ENCODE peak calls at places on chromosomes 7 and 10, in six cellular contexts. D, U, W, K, Y and C are unnamed samples. For H3K4me1, the result is how much of the 10 kb centered on the place peaks cover.

GRCh38 chr7:132480534-132480933 is 95.7 kb downstream of the PLXNA4 start:
- DNase-seq in W (no peak), Y (no peak), D (no peak), U (no peak), K (no peak), C (no peak)

GRCh38 chr7:95205821-95206220 is 118.5 kb downstream of the PON1 start:
- DNase-seq in D (no peak), U (no peak), Y (no peak), K (no peak), W (no peak), C (no peak)

GRCh38 chr7:44534501-44534900 is 6.6 kb downstream of the NPC1L1 start:
- DNase-seq in K (no peak), D (peak), U (peak), W (peak), Y (peak), C (no peak)

GRCh38 chr7:134547738-134548054 is 1.2 kb upstream of the AKR1B15 start:
- DNase-seq in D (no peak), Y (no peak), K (no peak), U (peak), W (peak), C (peak)

GRCh38 chr7:157529768-157530560 is 193.2 kb downstream of the DNAJB6 start:
- DNase-seq in D (peak), K (no peak), Y (peak), W (no peak), U (no peak), C (no peak)

GRCh38 chr10:80187465-80188409 is 17.6 kb downstream of the ANXA11 start:
- DNase-seq in U (peak), W (no peak), Y (no peak), D (no peak), K (peak), C (peak)

GRCh38 chr10:132241496-132241895 is 54.7 kb downstream of the DPYSL4 start:
- DNase-seq in D (no peak), Y (no peak), W (no peak), U (no peak), K (no peak), C (no peak)

GRCh38 chr10:6300106-6300783 is 97.5 kb downstream of the PFKFB3 start:
- DNase-seq in W (no peak), U (peak), K (no peak), D (no peak), Y (no peak), C (no peak)

GRCh38 chr7:882336-883028 is 6.1 kb downstream of the GET4 start:
- DNase-seq in K (no peak), D (no peak), W (no peak), U (no peak), Y (no peak), C (no peak)

GRCh38 chr7:73503229-73503628 is 18.9 kb downstream of the BAZ1B start:
- DNase-seq in Y (no peak), U (no peak), W (no peak), K (no peak), D (no peak), C (no peak)

GRCh38 chr7:118918556-118918955 is 694.1 kb downstream of the ANKRD7 start:
- DNase-seq in W (peak), Y (no peak), D (no peak), U (no peak), K (no peak), C (no peak)

GRCh38 chr10:116472874-116473273 is 45.2 kb downstream of the PNLIPRP3 start:
- DNase-seq in D (no peak), U (no peak), Y (no peak), W (no peak), K (no peak), C (no peak)

GRCh38 chr7:100626530-100627237 is 14.3 kb downstream of the MOSPD3 start:
- DNase-seq in Y (peak), U (peak), D (peak), K (no peak), W (peak), C (peak)

GRCh38 chr10:87842220-87842641 is 21.1 kb downstream of the KLLN start:
- DNase-seq in Y (no peak), K (no peak), W (peak), D (no peak), U (peak), C (peak)

GRCh38 chr10:112908507-112908906 is 41.5 kb upstream of the TCF7L2 start:
- DNase-seq in K (no peak), W (no peak), Y (no peak), D (no peak), U (no peak), C (no peak)

GRCh38 chr10:1638889-1639418 is 98.4 kb downstream of the ADARB2 start:
- DNase-seq in W (no peak), Y (peak), U (no peak), D (peak), K (no peak), C (no peak)

GRCh38 chr7:2633538-2634264 is 1.9 kb downstream of the TTYH3 start:
- DNase-seq in Y (no peak), D (peak), W (peak), K (no peak), U (no peak), C (no peak)

GRCh38 chr7:127981965-127982364 is 49.3 kb downstream of the LRRC4 start:
- DNase-seq in U (no peak), Y (no peak), K (no peak), W (no peak), D (no peak), C (no peak)

GRCh38 chr7:43248961-43249807 is 136.7 kb downstream of the HECW1 start:
- DNase-seq in K (no peak), D (no peak), Y (no peak), U (peak), W (peak), C (peak)

GRCh38 chr7:140525741-140526140 is 46.4 kb upstream of the MKRN1 start:
- DNase-seq in U (peak), W (no peak), D (peak), Y (no peak), K (no peak), C (peak)

GRCh38 chr10:108003061-108003460 is 838.6 kb upstream of the SORCS1 start:
- DNase-seq in W (no peak), U (no peak), D (no peak), Y (no peak), K (no peak), C (no peak)

GRCh38 chr10:21744223-21744622 is 210.2 kb downstream of the MLLT10 start:
- DNase-seq in Y (no peak), K (no peak), W (no peak), U (no peak), D (no peak), C (no peak)

GRCh38 chr10:59006511-59007306 is 169.7 kb upstream of the PHYHIPL start:
- DNase-seq in D (no peak), U (no peak), Y (no peak), K (no peak), W (no peak), C (peak)

GRCh38 chr7:117819558-117819957 is 53.7 kb downstream of the CTTNBP2 start:
- DNase-seq in Y (no peak), D (no peak), K (no peak), U (no peak), W (no peak), C (no peak)

GRCh38 chr7:86469680-86470295 is 173.9 kb upstream of the GRM3 start:
- DNase-seq in D (peak), U (peak), Y (peak), K (no peak), W (peak), C (peak)

GRCh38 chr7:2205036-2205780 is 27.5 kb downstream of the MAD1L1 start:
- DNase-seq in D (no peak), W (no peak), Y (no peak), U (no peak), K (no peak), C (no peak)

GRCh38 chr10:117175901-117176534 is 21.3 kb upstream of the KCNK18 start:
- DNase-seq in U (peak), K (no peak), W (peak), D (peak), Y (peak), C (peak)

GRCh38 chr10:71547841-71548493 is 151.2 kb downstream of the CDH23 start:
- DNase-seq in K (no peak), U (no peak), D (no peak), Y (no peak), W (no peak), C (no peak)

GRCh38 chr7:7751243-7752092 is 33.1 kb upstream of the RPA3 start:
- DNase-seq in K (no peak), D (no peak), U (peak), W (peak), Y (no peak), C (no peak)

GRCh38 chr7:7103343-7104313 is 78.7 kb upstream of the C1GALT1 start:
- DNase-seq in Y (no peak), U (no peak), K (no peak), W (peak), D (no peak), C (no peak)

GRCh38 chr7:99047526-99048077 is 96.3 kb downstream of the SMURF1 start:
- DNase-seq in Y (no peak), D (no peak), W (no peak), U (no peak), K (no peak), C (no peak)

GRCh38 chr10:23412223-23412622 is 26.7 kb upstream of the OTUD1 start:
- DNase-seq in Y (no peak), K (no peak), U (no peak), D (no peak), W (no peak), C (no peak)

GRCh38 chr10:10545771-10546170 is 471.9 kb upstream of the CELF2 start:
- DNase-seq in D (no peak), K (no peak), W (no peak), Y (no peak), U (no peak), C (no peak)

GRCh38 chr10:72736176-72736795 is 44.3 kb downstream of the MCU start:
- DNase-seq in U (no peak), D (no peak), K (no peak), W (peak), Y (no peak), C (no peak)

GRCh38 chr10:121033371-121033770 is 182.2 kb downstream of the WDR11 start:
- DNase-seq in Y (no peak), K (no peak), U (no peak), W (no peak), D (no peak), C (no peak)

GRCh38 chr10:121032460-121032859 is 181.3 kb downstream of the WDR11 start:
- DNase-seq in Y (no peak), D (no peak), U (no peak), K (no peak), W (no peak), C (no peak)

GRCh38 chr10:121024905-121025584 is 173.9 kb downstream of the WDR11 start:
- DNase-seq in D (peak), K (no peak), W (no peak), Y (no peak), U (no peak), C (no peak)

GRCh38 chr10:121025731-121026130 is 174.6 kb downstream of the WDR11 start:
- DNase-seq in W (no peak), K (no peak), U (no peak), Y (no peak), D (no peak), C (no peak)

DNA sequence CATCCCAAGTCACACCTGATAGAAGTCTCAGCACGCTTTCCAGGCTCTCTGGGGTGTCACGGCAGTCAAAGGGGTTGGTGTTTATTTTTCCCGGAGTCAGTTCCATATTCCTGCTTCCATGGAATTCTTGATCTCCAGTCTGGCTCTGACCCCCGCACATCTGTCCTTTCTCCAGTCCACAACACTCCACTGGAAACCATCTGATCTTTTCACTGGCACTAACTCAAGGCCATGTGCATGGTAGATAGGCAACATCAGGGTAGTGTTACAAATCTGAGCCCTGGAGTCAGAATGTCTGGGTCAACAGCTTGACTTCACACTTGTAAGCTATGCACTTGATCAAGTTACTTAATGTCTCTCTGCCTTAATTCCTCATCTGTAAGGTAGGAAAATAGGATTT is 176.2 kb downstream of the WDR11 start:
- DNase-seq in W (peak), U (no peak), D (no peak), Y (no peak), K (no peak), C (no peak)
- H3K4me1 ChIP-seq in W (under half), U (under half), D (under half), Y (under half), K (under half), C (under half)

GRCh38 chr10:100006241-100006886 is 3.4 kb downstream of the DNMBP start:
- DNase-seq in K (no peak), W (peak), D (no peak), U (no peak), Y (no peak), C (no peak)
- H3K4me3 ChIP-seq in K (no peak), W (no peak), D (peak), U (no peak), Y (no peak), C (no peak)

GRCh38 chr10:61959814-61960213 is 58.3 kb downstream of the ARID5B start:
- DNase-seq in K (no peak), Y (no peak), D (no peak), U (no peak), W (no peak), C (no peak)

GRCh38 chr10:61960396-61961120 is 59.1 kb downstream of the ARID5B start:
- DNase-seq in D (no peak), W (no peak), Y (no peak), K (no peak), U (no peak), C (no peak)

GRCh38 chr10:61958311-61958710 is 56.8 kb downstream of the ARID5B start:
- DNase-seq in U (no peak), K (no peak), D (no peak), W (no peak), Y (no peak), C (no peak)

GRCh38 chr10:61958793-61959192 is 57.3 kb downstream of the ARID5B start:
- DNase-seq in D (no peak), U (no peak), K (no peak), W (no peak), Y (no peak), C (no peak)

DNA sequence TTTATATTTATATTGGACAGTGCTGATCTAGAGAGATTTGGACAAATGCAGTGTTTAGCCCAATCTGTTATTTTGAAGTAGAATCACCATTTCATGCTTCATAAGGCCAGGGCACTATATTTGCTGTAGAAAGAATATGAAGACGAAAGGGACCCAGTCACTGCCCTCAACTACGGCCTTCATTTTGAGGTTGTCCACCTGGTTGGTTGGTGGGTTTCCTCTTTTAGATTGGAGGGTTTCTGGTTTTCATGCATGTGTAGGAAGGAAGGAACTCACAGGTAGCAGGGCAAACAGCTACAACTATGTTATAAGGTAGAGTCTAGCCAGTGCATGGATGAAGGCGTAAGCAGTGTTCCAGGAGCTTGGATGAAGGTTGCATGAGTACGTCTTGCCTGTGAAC is 56.3 kb downstream of the ARID5B start:
- DNase-seq in U (no peak), K (no peak), Y (no peak), W (no peak), D (no peak), C (no peak)
- H3K4me1 ChIP-seq in U (under half), K (under half), Y (under half), W (under half), D (under half), C (under half)

DNA sequence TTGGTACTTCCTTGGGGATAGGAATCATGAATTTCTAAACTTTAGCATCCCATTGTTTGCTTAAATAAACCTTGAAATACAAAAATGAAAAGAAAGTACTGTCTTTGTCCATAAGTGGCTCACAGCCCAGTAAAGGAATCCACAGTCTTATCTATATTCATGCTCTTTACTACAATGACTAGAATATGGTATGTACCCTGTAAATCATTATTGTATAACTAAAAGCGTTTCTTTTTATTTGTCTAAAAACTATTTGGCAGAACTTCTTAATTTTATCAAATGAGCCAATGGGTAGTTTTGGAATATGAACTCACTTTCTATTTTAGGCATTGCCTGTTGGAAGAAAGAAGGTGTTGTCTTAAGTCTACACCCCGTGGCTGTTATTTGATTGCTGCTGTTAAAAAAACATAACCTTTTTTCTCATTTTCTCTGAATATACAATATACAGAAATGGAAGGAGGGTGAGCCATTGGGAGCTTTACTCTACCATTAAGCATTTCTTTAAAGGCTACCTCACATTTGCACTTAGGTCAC is 12.4 kb upstream of the STRIP2 start:
- DNase-seq in Y (no peak), U (no peak), D (no peak), K (no peak), W (no peak), C (no peak)
- H3K4me3 ChIP-seq in Y (no peak), U (no peak), D (no peak), K (no peak), W (no peak), C (no peak)

DNA sequence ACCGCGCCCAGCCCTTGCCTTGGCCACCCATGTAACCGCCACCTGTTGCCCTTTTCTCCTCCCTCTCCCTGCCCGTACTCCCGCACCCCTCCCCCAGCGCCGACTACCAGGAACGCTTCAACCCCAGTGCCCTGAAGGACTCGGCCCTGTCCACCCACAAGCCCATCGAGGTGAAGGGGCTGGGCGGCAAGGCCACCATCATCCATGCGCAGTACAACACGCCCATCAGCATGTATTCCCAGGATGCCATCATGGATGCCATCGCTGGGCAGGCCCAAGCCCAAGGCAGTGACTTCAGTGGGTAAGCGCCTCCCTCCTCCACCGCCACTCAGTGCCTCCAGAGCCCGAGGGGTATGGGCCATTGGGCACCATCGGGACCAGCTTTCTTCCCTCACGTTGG is 18.7 kb downstream of the LDB3 start:
- DNase-seq in U (no peak), D (no peak), W (no peak), Y (no peak), K (no peak), C (no peak)
- H3K4me1 ChIP-seq in U (under half), D (under half), W (under half), Y (under half), K (under half), C (under half)

DNA sequence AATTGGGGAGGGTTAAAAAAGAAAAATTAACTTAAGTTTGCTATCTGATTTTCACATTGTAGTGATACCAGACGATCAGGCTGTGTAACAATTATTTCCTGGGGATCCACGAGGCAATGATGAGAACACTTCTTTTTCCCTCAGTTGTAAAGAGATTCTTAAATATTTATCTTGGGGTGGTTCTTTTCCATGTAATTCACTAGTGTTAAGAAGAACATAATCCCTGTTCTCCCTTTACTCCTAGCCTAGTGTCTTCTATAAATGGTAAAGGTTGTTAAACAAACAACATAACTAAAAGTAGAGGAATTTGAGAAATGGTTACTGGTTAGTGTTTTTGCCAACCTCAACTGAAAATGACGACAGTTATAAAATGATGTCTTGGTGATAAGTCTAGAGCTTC is 1.3 kb downstream of the TBX20 start:
- DNase-seq in K (no peak), W (no peak), D (no peak), U (no peak), Y (no peak), C (no peak)
- H3K4me3 ChIP-seq in K (no peak), W (no peak), D (peak), U (no peak), Y (no peak), C (no peak)

DNA sequence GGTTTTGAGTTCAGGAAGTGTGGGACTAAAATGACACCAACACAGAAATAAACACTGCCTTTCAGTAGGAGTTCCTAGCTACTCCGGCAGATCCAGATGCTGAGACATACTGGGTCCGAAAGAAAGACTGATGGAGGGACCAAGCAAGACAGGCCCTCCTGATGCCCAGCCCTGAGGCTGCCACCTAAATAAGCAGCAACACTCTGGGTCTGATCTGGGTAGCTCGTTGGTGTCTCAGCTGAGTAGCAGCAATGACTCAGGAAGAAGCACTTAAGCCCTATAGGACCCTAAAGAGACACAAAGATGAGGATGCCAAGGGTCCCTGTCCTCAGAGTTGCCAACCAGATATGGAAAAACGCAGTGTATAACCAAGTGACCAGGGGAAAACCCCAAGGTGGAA is 190.7 kb downstream of the FAM107B start:
- DNase-seq in U (no peak), Y (no peak), K (no peak), D (no peak), W (no peak), C (no peak)
- H3K4me1 ChIP-seq in U (under half), Y (under half), K (under half), D (under half), W (under half), C (under half)

GRCh38 chr7:27106906-27107250 is 4.4 kb upstream of the HOXA2 start:
- DNase-seq in D (no peak), K (no peak), W (no peak), U (no peak), Y (no peak), C (no peak)
- H3K4me3 ChIP-seq in D (no peak), K (peak), W (no peak), U (peak), Y (no peak), C (no peak)